ENCODE peak calls at places on chromosomes 12 and 14, in nine cellular contexts. N is A673; A is stimulated activated CD4-positive, alpha-beta T cell treated with anti-CD3 and anti-CD28 coated beads, Interleukin-4, amount 100 ng/mL, for 48 hours; U is GM12865; X is substantia nigra; D is NCI-H1105; F is tibial artery; B is fibroblast of gingiva; Y is neural crest cell. K is an unnamed sample.

GRCh38 chr14:94944636-94945258 is 174.8 kb upstream of the GSC start:
- DNase-seq in B (no peak), D (no peak), U (no peak), F (no peak), A (no peak), Y (no peak), N (no peak), X (no peak), K (no peak)

GRCh38 chr12:50275545-50275944 is 7.8 kb downstream of the LIMA1 start:
- DNase-seq in N (no peak), D (no peak), A (no peak), F (no peak), X (no peak), B (no peak), U (no peak), Y (no peak), K (no peak)

GRCh38 chr14:94028450-94028826 is 2.3 kb downstream of the OTUB2 start:
- DNase-seq in U (peak), X (no peak), Y (no peak), D (no peak), B (no peak), F (no peak), N (peak), A (peak), K (peak)

GRCh38 chr12:28872654-28873268 is 276.3 kb upstream of the FAR2 start:
- DNase-seq in B (peak), U (peak), D (peak), X (peak), N (peak), Y (peak), A (peak), F (no peak), K (peak)

GRCh38 chr12:75837700-75838099 is 193.9 kb downstream of the PHLDA1 start:
- DNase-seq in X (no peak), B (no peak), Y (no peak), U (no peak), D (no peak), A (no peak), N (peak), F (no peak), K (peak)

GRCh38 chr14:103329421-103330347 is 4.4 kb upstream of the EIF5 start:
- DNase-seq in N (no peak), U (no peak), X (no peak), B (peak), F (no peak), A (no peak), D (no peak), Y (no peak), K (no peak)

GRCh38 chr14:90440592-90440991 is 43.8 kb downstream of the CALM1 start:
- DNase-seq in Y (no peak), D (no peak), U (no peak), N (no peak), F (no peak), A (no peak), X (no peak), B (no peak), K (no peak)

GRCh38 chr12:126784328-126784921 is 1482.5 kb upstream of the TMEM132C start:
- DNase-seq in Y (peak), D (peak), X (peak), F (no peak), N (peak), A (peak), B (peak), U (peak), K (no peak)

GRCh38 chr14:78566017-78566858 is 396.1 kb downstream of the NRXN3 start:
- DNase-seq in B (peak), A (peak), D (peak), U (peak), Y (peak), N (peak), X (peak), F (peak), K (peak)

GRCh38 chr14:70660967-70661871 is 19.5 kb downstream of the TTC9 start:
- DNase-seq in Y (no peak), B (no peak), U (peak), A (no peak), D (no peak), F (no peak), X (no peak), N (peak), K (no peak)

GRCh38 chr14:52862652-52863338 is 71.4 kb upstream of the GNPNAT1 start:
- DNase-seq in B (peak), Y (no peak), A (no peak), D (no peak), F (no peak), N (peak), X (no peak), U (no peak), K (peak)

GRCh38 chr12:40351976-40352375 is 127.2 kb downstream of the LRRK2 start:
- DNase-seq in N (no peak), U (no peak), X (no peak), B (no peak), A (no peak), F (no peak), D (no peak), Y (no peak), K (no peak)

GRCh38 chr14:100065161-100065871 is at the start of gene EVL:
- DNase-seq in U (peak), B (no peak), N (no peak), D (no peak), X (no peak), A (peak), F (no peak), Y (no peak), K (no peak)

GRCh38 chr12:93785262-93786010 is 108.3 kb downstream of the CRADD start:
- DNase-seq in U (no peak), N (peak), D (no peak), A (peak), B (peak), Y (no peak), X (no peak), F (peak), K (peak)

GRCh38 chr12:17132336-17132735 is 526.4 kb upstream of the LMO3 start:
- DNase-seq in D (no peak), N (no peak), Y (no peak), F (no peak), U (no peak), A (no peak), B (no peak), X (no peak), K (no peak)

GRCh38 chr14:92037989-92038388 is 1.9 kb downstream of the TRIP11 start:
- DNase-seq in F (no peak), A (no peak), X (no peak), B (no peak), Y (no peak), D (no peak), U (no peak), N (no peak), K (no peak)

GRCh38 chr12:113485330-113485729 is 13.7 kb upstream of the LHX5 start:
- DNase-seq in D (no peak), U (no peak), B (no peak), F (no peak), N (no peak), Y (no peak), X (no peak), A (no peak), K (no peak)

GRCh38 chr14:92615451-92615850 is 101.9 kb downstream of the RIN3 start:
- DNase-seq in A (peak), N (no peak), B (no peak), F (no peak), D (no peak), Y (no peak), X (no peak), U (peak), K (no peak)

GRCh38 chr14:54200726-54201125 is 196.1 kb upstream of the CDKN3 start:
- DNase-seq in Y (no peak), B (peak), A (no peak), N (no peak), X (no peak), F (no peak), U (peak), D (no peak), K (peak)

GRCh38 chr14:101761881-101762529 is 496 bp downstream of the PPP2R5C start:
- DNase-seq in N (peak), A (peak), Y (no peak), B (no peak), D (peak), U (peak), X (no peak), F (peak), K (peak)

GRCh38 chr12:108605000-108605689 is 7.3 kb upstream of the TMEM119 start:
- DNase-seq in Y (no peak), X (no peak), D (no peak), N (no peak), A (no peak), B (peak), F (no peak), U (no peak), K (peak)